ENCODE peak calls at places on chromosome 3, in four cellular contexts. Q, V, S and N are unnamed samples.

GRCh38 chr3:52529376-52530333 is 4.0 kb downstream of the NT5DC2 start:
- DNase-seq in V (no peak), S (no peak), Q (no peak), N (no peak)

GRCh38 chr3:128550113-128550440 is 57.1 kb upstream of the GATA2 start:
- DNase-seq in S (no peak), Q (no peak), V (no peak), N (no peak)

GRCh38 chr3:189629803-189630455 is 1.3 kb upstream of the TP63 start:
- DNase-seq in V (no peak), S (no peak), Q (no peak), N (no peak)

GRCh38 chr3:166322394-166322793 is 485.2 kb upstream of the BCHE start:
- DNase-seq in Q (no peak), V (no peak), S (no peak), N (no peak)

GRCh38 chr3:142623209-142623608 is 27.0 kb downstream of the PLS1 start:
- DNase-seq in Q (no peak), S (no peak), V (no peak), N (no peak)

GRCh38 chr3:102113421-102114041 is 264.2 kb downstream of the NFKBIZ start:
- DNase-seq in V (no peak), S (no peak), Q (no peak), N (no peak)

GRCh38 chr3:140395134-140396075 is 282.5 kb upstream of the TRIM42 start:
- DNase-seq in Q (no peak), S (no peak), V (no peak), N (no peak)

GRCh38 chr3:30704931-30705890 is 98.8 kb downstream of the TGFBR2 start:
- DNase-seq in Q (no peak), S (no peak), V (no peak), N (no peak)

GRCh38 chr3:193960485-193961172 is 175.3 kb upstream of the HES1 start:
- DNase-seq in V (no peak), Q (peak), S (no peak), N (no peak)

GRCh38 chr3:82475306-82475705 is 713.9 kb upstream of the GBE1 start:
- DNase-seq in Q (no peak), V (no peak), S (no peak), N (no peak)

GRCh38 chr3:153000325-153000724 is 161.7 kb upstream of the RAP2B start:
- DNase-seq in Q (no peak), S (no peak), V (no peak), N (no peak)

GRCh38 chr3:123444023-123444422 is 4.9 kb downstream of the ADCY5 start:
- DNase-seq in V (no peak), S (no peak), Q (no peak), N (no peak)

GRCh38 chr3:154875142-154875541 is 205.0 kb upstream of the MME start:
- DNase-seq in V (no peak), Q (no peak), S (no peak), N (no peak)
- TF ChIP-seq FOXK2 in V (no peak), Q (no peak), S (no peak), N (no peak)

DNA sequence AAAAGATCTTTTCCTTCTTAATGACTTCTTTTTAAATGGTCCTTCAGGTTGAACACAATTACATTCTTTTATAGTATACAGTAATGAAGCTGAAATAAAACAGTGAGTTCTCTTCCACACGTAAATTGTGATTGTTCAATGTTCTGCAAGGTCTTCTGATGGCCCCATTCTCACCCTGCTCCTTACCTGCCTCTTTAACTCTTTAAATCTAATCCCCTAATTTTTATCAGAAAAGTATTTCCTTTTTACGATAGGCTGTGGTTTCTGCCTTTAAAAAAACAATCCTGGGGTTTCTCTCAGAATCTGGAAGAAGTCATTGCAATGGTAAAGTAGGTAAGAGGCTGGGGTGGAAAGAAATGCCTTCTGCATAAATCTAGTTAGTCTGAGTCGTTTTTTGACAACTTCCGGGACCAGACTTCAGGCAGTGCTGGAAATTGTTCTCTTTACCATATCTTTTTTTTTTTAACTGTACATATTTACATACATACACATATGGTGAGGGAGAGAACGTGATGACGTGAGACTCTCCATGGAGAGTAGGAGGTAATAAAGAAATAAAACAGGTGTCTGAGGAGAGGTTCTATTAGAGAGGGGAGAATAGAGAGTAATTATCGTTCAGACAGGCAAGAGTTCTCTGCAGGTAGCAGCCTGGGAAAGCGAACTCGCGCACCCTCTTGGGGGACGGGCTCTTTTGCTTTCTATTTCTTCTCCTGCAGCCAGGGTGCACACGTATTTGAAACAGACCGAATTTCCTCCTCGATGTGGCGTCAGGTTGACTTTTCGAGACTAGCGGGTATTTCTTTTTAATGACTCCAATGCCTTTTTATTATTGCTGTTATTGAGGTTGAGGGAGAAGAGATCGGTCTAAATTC is at the start of gene SIDT1:
- DNase-seq in V (no peak), S (peak), Q (peak), N (no peak)
- TF ChIP-seq FOXK2 in V (no peak), S (no peak), Q (no peak), N (no peak)

DNA sequence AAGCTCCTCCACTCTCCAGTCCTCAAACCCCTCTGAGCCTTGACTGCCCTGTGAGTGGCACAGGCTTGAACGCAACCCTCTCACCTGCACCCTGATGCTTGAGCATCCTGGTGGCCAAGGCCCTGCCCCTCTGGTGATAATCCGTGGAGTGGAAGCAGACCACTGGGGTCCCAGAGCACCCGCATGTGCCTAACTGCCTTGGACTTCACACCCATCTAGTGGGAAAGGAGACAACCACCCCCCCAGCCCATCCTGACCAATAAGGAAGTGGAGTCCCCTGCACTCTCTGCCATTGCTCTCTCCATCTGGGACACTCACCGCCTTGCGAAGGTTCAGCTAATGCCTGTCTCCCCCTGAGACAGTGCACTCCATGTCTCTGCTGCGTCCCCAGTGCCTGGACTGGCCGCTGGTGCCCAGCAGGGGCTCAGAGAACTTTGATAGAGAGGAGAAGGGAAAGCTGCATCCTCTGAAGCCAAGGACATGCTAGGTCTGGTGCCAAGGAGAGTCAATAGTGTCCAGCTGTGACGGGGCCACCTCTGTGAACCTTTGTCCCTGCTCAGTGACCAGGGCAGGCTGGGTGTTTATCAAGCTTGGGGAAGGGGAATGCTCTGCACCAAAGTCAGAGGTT is 3.4 kb downstream of the KLF15 start:
- DNase-seq in Q (no peak), S (no peak), V (peak), N (no peak)
- TF ChIP-seq FOXK2 in Q (no peak), S (no peak), V (no peak), N (no peak)

DNA sequence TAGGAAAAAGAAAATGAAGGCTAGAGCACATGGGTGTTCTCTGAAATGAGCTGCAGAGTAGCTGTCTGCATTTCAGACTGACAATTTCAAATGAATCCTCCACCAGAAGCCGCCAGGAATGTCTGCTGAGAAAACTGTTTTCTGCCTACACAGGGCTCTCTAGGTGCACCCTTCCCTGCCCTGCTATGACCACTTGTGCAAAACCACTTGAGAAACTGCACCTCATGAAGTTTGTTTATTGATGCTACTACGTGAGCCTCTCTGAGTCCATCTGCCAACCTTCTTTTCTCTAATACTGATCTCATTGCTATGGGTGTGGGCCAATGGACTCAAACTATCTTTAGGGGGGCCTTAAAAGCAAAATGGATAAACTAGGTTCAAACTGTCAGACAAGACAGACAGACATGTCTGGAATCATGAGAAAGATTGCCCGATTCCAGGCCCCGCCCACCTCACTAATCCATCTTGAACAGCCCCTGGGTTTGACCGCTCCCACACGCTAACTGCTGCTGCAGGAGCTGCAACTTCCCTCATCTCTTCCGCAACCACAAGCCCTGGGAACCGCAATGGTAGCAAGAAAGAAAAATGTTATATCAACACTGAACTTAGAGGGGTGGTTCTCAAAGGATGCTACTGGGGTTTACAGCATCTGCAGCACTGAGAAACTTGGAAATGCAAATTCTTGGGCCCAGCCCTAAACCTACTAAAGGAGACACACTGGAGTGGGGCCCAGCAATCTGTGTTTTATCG is 9.0 kb upstream of the CD47 start:
- DNase-seq in V (no peak), Q (no peak), S (no peak), N (peak)
- TF ChIP-seq FOXK2 in V (no peak), Q (no peak), S (no peak), N (peak)

GRCh38 chr3:174253940-174254339 is 605.2 kb upstream of the NAALADL2 start:
- DNase-seq in V (no peak), S (no peak), Q (no peak), N (no peak)
- TF ChIP-seq FOXK2 in V (no peak), S (no peak), Q (no peak), N (no peak)

DNA sequence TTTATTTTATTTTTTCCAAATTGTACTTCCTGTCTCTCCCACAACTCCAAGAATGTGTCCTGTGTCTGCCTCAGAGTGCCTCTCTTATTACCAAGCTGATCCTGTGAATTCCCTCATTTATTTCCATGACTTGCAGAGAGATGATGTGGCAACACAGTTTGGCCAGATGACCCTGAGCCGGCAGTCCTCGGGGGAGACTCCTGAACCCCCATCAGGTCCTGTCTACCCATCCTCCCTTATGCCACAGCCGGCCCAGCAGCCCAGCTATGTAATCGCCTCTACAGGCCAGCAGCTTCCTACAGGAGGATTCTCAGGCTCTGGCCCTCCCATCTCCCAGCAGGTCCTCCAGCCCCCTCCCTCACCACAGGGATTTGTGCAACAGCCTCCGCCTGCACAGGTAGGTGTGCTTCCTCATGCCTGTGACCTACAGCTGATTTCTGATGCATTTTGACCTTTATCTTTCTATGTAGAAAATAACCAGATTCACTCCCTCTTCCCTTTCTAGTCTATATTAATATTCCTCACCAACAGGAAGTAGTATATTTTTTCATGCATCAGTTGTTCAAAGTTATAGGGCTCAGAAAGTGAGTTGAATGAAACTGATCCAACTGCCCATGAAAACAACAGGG is 100.0 kb downstream of the ARPP21 start:
- DNase-seq in S (no peak), Q (no peak), V (no peak), N (no peak)
- TF ChIP-seq FOXK2 in S (no peak), Q (no peak), V (no peak), N (no peak)

GRCh38 chr3:177337548-177338331 is 140.5 kb upstream of the TBL1XR1 start:
- DNase-seq in V (no peak), Q (no peak), S (peak), N (no peak)
- TF ChIP-seq FOXK2 in V (no peak), Q (no peak), S (no peak), N (no peak)